ENCODE peak calls at places on chromosomes 13 and 19, in seven cellular contexts. H is stimulated activated naive CD8-positive, alpha-beta T cell treated with anti-CD3 and anti-CD28 coated beads, Interleukin-15, Interleukin-2, amounts not matched to agents 100 U/mL and 50 U/mL, for 24 hours; P is body of pancreas; U is ELR; C is K562; J is fibroblast of lung; D is NCI-H1092. L is an unnamed sample.
A peak's percentile ranks its signal among the peaks of the same experiment; 100 is the strongest.

GRCh38 chr19:51024924-51025323 is 1.5 kb downstream of the KLK11 start:
- DNase-seq in H (no peak), P (no peak), U (no peak), C (no peak), J (no peak), D (no peak), L (no peak)

GRCh38 chr19:35357867-35358573 is at the start of gene FFAR3:
- DNase-seq in H (no peak), P (peak; percentile 70), U (no peak), C (no peak), J (no peak), D (no peak), L (no peak)

GRCh38 chr13:56187331-56187730 is 953.4 kb upstream of the PRR20A start:
- DNase-seq in H (no peak), P (no peak), U (no peak), C (no peak), J (no peak), D (no peak), L (no peak)

GRCh38 chr19:17579523-17580244 is 24.2 kb downstream of the COLGALT1 start:
- DNase-seq in H (peak; percentile 59), P (no peak), U (peak; percentile 70), C (peak; percentile 97), J (peak; percentile 25), D (no peak), L (no peak)

GRCh38 chr19:45876411-45877197 is 9.3 kb downstream of the IRF2BP1 start:
- DNase-seq in H (peak; percentile 56), P (peak; percentile 85), U (no peak), C (peak; percentile 75), J (peak; percentile 47), D (no peak), L (no peak)

GRCh38 chr19:19300613-19301012 is 19.7 kb downstream of the SUGP1 start:
- DNase-seq in H (no peak), P (no peak), U (no peak), C (no peak), J (no peak), D (no peak), L (no peak)

GRCh38 chr13:105139380-105140285 is 1395.8 kb downstream of the EFNB2 start:
- DNase-seq in H (peak; percentile 56), P (no peak), U (no peak), C (no peak), J (peak; percentile 6), D (peak; percentile 9), L (peak; percentile 80)

GRCh38 chr19:50361290-50362029 is 4.0 kb downstream of the NAPSA start:
- DNase-seq in H (no peak), P (no peak), U (peak; percentile 14), C (peak; percentile 90), J (no peak), D (no peak), L (no peak)

GRCh38 chr13:58994778-58995177 is 1169.0 kb downstream of the DIAPH3 start:
- DNase-seq in H (no peak), P (no peak), U (no peak), C (no peak), J (peak; percentile 11), D (no peak), L (no peak)

GRCh38 chr13:46951516-46951915 is 54.7 kb upstream of the HTR2A start:
- DNase-seq in H (no peak), P (no peak), U (peak; percentile 70), C (no peak), J (peak; percentile 9), D (no peak), L (no peak)

GRCh38 chr13:113744197-113745000 is 14.6 kb upstream of the TMEM255B start:
- DNase-seq in H (no peak), P (peak; percentile 6), U (no peak), C (no peak), J (no peak), D (no peak), L (peak; percentile 95)

GRCh38 chr13:31859546-31859945 is 120.2 kb downstream of the RXFP2 start:
- DNase-seq in H (no peak), P (no peak), U (no peak), C (no peak), J (peak; percentile 8), D (peak; percentile 19), L (peak; percentile 20)

GRCh38 chr13:114099191-114099590 is 33.2 kb downstream of the RASA3 start:
- DNase-seq in H (peak; percentile 26), P (peak; percentile 74), U (peak; percentile 93), C (peak; percentile 64), J (peak; percentile 94), D (peak; percentile 66), L (peak; percentile 35)

L was measured in NCI-H345.